ENCODE peak calls at places on chromosome 9, in seven cellular contexts. A, D, K, W, L, S and F are unnamed samples.

GRCh38 chr9:110180713-110181434 is 27.1 kb downstream of the C9orf152 start:
- DNase-seq in L (no peak), A (no peak), K (peak), S (no peak), D (no peak), W (peak), F (no peak)

GRCh38 chr9:32603914-32604852 is 31.2 kb upstream of the NDUFB6 start:
- DNase-seq in W (no peak), K (peak), L (no peak), D (no peak), A (peak), S (no peak), F (no peak)

GRCh38 chr9:136644593-136645342 is 17.9 kb upstream of the EGFL7 start:
- DNase-seq in D (peak), A (peak), L (peak), K (peak), W (peak), S (peak), F (peak)

GRCh38 chr9:249025-249424 is 34.4 kb downstream of the DOCK8 start:
- DNase-seq in S (no peak), L (no peak), K (no peak), W (no peak), D (no peak), A (no peak), F (no peak)

GRCh38 chr9:130215341-130216119 is 43.3 kb downstream of the NCS1 start:
- DNase-seq in S (no peak), A (peak), K (peak), L (no peak), D (no peak), W (peak), F (no peak)

GRCh38 chr9:78584589-78584988 is 287.7 kb downstream of the PSAT1 start:
- DNase-seq in S (no peak), A (no peak), K (no peak), L (no peak), D (no peak), W (no peak), F (no peak)

GRCh38 chr9:110801426-110801825 is 132.8 kb downstream of the MUSK start:
- DNase-seq in S (no peak), L (no peak), D (no peak), K (no peak), A (no peak), W (no peak), F (no peak)

GRCh38 chr9:4196376-4196775 is 103.5 kb downstream of the GLIS3 start:
- DNase-seq in K (peak), W (no peak), D (no peak), A (no peak), L (no peak), S (no peak), F (no peak)

GRCh38 chr9:117704024-117704575 is at the start of gene TLR4:
- DNase-seq in S (peak), A (peak), L (no peak), W (peak), K (peak), D (no peak), F (peak)

GRCh38 chr9:94150279-94150828 is 66.1 kb downstream of the PTPDC1 start:
- DNase-seq in W (no peak), A (no peak), K (peak), S (no peak), L (no peak), D (no peak), F (no peak)

GRCh38 chr9:3337515-3337914 is 188.3 kb downstream of the RFX3 start:
- DNase-seq in W (no peak), D (no peak), L (no peak), A (no peak), S (no peak), K (peak), F (no peak)